ENCODE peak calls at places on chromosomes 4 and X, in eight cellular contexts. U, G, B, C, P, L, R and N are unnamed samples. For H3K4me1, the result is how much of the 10 kb centered on the place peaks cover.

GRCh38 chr4:34636623-34637022 is 1607.7 kb downstream of the ARAP2 start:
- DNase-seq in U (no peak), G (no peak), B (no peak), C (no peak), P (no peak), L (no peak), R (no peak), N (no peak)

GRCh38 chr4:94177822-94178221 is 29.8 kb upstream of the SMARCAD1 start:
- DNase-seq in U (no peak), G (no peak), B (no peak), C (no peak), P (no peak), L (no peak), R (no peak), N (no peak)

GRCh38 chr4:29549308-29549707 is 1170.9 kb upstream of the PCDH7 start:
- DNase-seq in U (no peak), G (no peak), B (no peak), C (no peak), P (no peak), L (no peak), R (no peak), N (no peak)

GRCh38 chrX:10884246-10884645 is 226.9 kb upstream of the HCCS start:
- DNase-seq in U (no peak), G (no peak), B (no peak), C (no peak), P (no peak), L (no peak), R (no peak), N (no peak)

GRCh38 chr4:139901516-139902327 is 236.1 kb downstream of the MGST2 start:
- DNase-seq in U (no peak), G (no peak), B (no peak), C (no peak), P (no peak), L (no peak), R (no peak), N (no peak)

GRCh38 chr4:30380404-30380998 is 339.7 kb upstream of the PCDH7 start:
- DNase-seq in U (peak), G (no peak), B (no peak), C (no peak), P (no peak), L (peak), R (no peak), N (peak)

GRCh38 chrX:103488332-103488731 is 31.0 kb downstream of the RAB40A start:
- DNase-seq in U (no peak), G (no peak), B (no peak), C (no peak), P (no peak), L (peak), R (no peak), N (no peak)

GRCh38 chr4:100591156-100591876 is 73.5 kb upstream of the EMCN start:
- DNase-seq in U (peak), G (peak), B (peak), C (no peak), P (no peak), L (no peak), R (no peak), N (peak)

GRCh38 chr4:4541040-4541631 is 712 bp downstream of the STX18 start:
- DNase-seq in U (peak), G (no peak), B (peak), C (no peak), P (no peak), L (peak), R (no peak), N (peak)

GRCh38 chrX:63657821-63658220 is 127.2 kb downstream of the ARHGEF9 start:
- DNase-seq in U (no peak), G (peak), B (peak), C (no peak), P (no peak), L (no peak), R (no peak), N (no peak)

GRCh38 chrX:149495573-149496071 is 9.5 kb downstream of the IDS start:
- DNase-seq in U (no peak), G (no peak), B (peak), C (no peak), P (no peak), L (peak), R (no peak), N (peak)

DNA sequence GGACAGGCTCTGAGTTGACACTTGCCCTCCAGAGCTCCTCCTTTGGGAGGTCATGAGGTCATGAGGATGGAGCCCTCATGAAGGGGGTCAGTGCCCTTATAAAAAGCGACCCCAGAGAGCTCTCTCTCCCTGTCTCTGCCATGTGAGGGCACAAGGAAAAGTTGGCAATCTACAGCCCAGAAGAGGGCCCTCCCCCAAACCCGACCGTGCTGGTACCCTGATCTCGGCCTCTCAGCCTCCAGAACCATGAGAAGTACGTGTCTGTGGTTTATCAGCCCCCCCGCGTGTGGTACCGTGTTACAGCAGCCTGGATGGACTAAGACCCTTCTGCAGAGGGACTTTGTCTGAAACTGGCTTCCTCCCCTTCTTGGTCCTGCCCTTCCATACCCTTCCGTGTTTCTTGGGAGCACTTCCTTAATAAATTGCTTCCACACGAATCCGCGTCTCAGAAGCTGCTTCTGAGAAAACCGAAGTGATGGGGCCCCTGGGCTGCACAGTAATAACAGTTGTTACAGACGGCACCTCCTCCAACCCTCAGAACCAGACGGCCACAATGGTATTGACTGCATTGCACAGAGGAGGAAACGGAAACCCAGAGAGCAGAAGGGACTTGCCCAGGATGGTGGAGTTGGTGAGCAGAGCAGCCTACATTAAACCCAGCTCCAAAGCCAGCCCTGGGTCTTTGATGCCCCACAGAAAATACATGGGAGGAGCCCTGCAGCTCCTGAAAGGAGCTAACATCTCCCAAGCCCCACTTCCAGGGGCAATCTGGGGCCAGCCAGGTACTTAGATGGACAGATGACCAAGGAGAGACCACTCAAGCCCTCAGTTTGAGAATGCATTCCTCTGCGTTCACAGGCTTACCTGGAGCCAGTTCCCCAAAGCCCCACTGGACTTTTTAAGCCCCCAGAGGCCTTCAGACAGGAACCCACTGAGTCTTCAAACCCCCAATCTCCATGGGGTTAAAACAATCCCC is 242.7 kb downstream of the BCOR start:
- DNase-seq in U (no peak), G (no peak), B (no peak), C (no peak), P (no peak), L (no peak), R (no peak), N (no peak)
- TF ChIP-seq POLR2A in U (no peak), G (no peak), B (no peak), C (no peak), P (no peak), L (no peak), R (no peak), N (no peak)

GRCh38 chr4:76981649-76982048 is 32.1 kb downstream of the SEPTIN11 start:
- DNase-seq in U (no peak), G (no peak), B (no peak), C (no peak), P (no peak), L (no peak), R (no peak), N (no peak)
- H3K4me1 ChIP-seq in U (under half), G (under half), B (under half), C (under half), P (half or more), L (under half), R (half or more), N (under half)

GRCh38 chr4:153234923-153235322 is 30.7 kb downstream of the TRIM2 start:
- DNase-seq in U (no peak), G (no peak), B (no peak), C (no peak), P (no peak), L (no peak), R (no peak), N (no peak)
- H3K27ac ChIP-seq in U (no peak), G (no peak), B (no peak), C (no peak), P (no peak), L (peak), R (no peak), N (no peak)

GRCh38 chr4:159227984-159228383 is 125.1 kb downstream of the RAPGEF2 start:
- DNase-seq in U (peak), G (peak), B (peak), C (no peak), P (peak), L (no peak), R (peak), N (peak)
- TF ChIP-seq POLR2A in U (no peak), G (no peak), B (no peak), C (no peak), P (no peak), L (no peak), R (no peak), N (no peak)

DNA sequence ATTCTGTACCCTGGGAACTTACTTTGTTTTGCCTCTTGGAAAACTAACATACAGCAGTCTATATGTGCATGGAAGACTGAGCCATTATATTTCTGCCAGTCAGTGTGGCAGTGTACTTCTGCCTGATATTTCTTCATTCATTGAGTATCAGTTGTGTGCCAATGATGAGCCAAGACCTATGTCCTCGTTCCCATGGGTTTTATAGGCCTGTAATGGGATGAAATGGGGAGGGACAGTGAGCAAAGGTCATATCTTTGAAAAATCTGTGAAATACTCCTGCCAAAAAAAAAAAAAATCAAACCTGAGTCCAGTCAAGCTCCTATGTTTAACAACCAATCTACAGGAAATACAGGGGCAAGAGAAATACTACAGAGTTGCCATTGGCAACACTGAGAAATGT is 9.1 kb downstream of the NSD2 start:
- DNase-seq in U (no peak), G (no peak), B (no peak), C (no peak), P (no peak), L (no peak), R (no peak), N (no peak)
- H3K4me1 ChIP-seq in U (under half), G (under half), B (under half), C (under half), P (under half), L (under half), R (under half), N (under half)